ENCODE peak calls at places on chromosome 2, in five cellular contexts. T, H, F, R and S are unnamed samples.

GRCh38 chr2:218711550-218711929 is 905 bp downstream of the TTLL4 start:
- DNase-seq in T (no peak), R (peak), F (peak), H (no peak), S (no peak)

GRCh38 chr2:218979846-218980738 is 4.9 kb downstream of the FEV start:
- DNase-seq in T (peak), H (peak), F (peak), R (peak), S (peak)

GRCh38 chr2:26527726-26528125 is 49.8 kb upstream of the OTOF start:
- DNase-seq in R (no peak), T (no peak), H (no peak), F (no peak), S (no peak)

GRCh38 chr2:64454316-64455030 is 511 bp downstream of the LGALSL start:
- DNase-seq in T (peak), H (peak), R (peak), F (peak), S (peak)

GRCh38 chr2:8663997-8664396 is 17.9 kb upstream of the ID2 start:
- DNase-seq in T (no peak), F (no peak), H (no peak), R (no peak), S (no peak)

GRCh38 chr2:151183072-151183580 is 78.5 kb downstream of the RBM43 start:
- DNase-seq in T (no peak), F (no peak), R (no peak), H (no peak), S (no peak)

GRCh38 chr2:81894451-81894990 is 1590.0 kb upstream of the LRRTM1 start:
- DNase-seq in H (no peak), F (no peak), R (peak), T (no peak), S (no peak)

GRCh38 chr2:227889336-227889735 is 17.9 kb downstream of the DAW1 start:
- DNase-seq in H (no peak), R (no peak), T (no peak), F (no peak), S (no peak)

GRCh38 chr2:126370208-126370607 is 285.8 kb upstream of the GYPC start:
- DNase-seq in F (no peak), H (no peak), T (no peak), R (no peak), S (no peak)

GRCh38 chr2:18930977-18931376 is 341.6 kb upstream of the NT5C1B start:
- DNase-seq in H (no peak), F (no peak), R (no peak), T (no peak), S (no peak)

GRCh38 chr2:69646714-69647113 is 3.2 kb upstream of the AAK1 start:
- DNase-seq in H (no peak), T (no peak), R (no peak), F (no peak), S (no peak)

GRCh38 chr2:148887349-148888002 is 12.4 kb downstream of the KIF5C start:
- DNase-seq in H (no peak), T (no peak), R (peak), F (no peak), S (no peak)

GRCh38 chr2:229407170-229407569 is 136.1 kb upstream of the PID1 start:
- DNase-seq in T (no peak), H (no peak), F (peak), R (peak), S (peak)

GRCh38 chr2:230327418-230328154 is 593 bp downstream of the SP140L start:
- DNase-seq in R (no peak), F (no peak), H (no peak), T (no peak), S (peak)

GRCh38 chr2:10071595-10071994 is 8.6 kb downstream of the CYS1 start:
- DNase-seq in F (no peak), T (no peak), R (no peak), H (no peak), S (no peak)

GRCh38 chr2:240591784-240592183 is 5.2 kb downstream of the CAPN10 start:
- DNase-seq in H (no peak), R (no peak), T (no peak), F (no peak), S (no peak)

GRCh38 chr2:109382946-109383345 is 230.8 kb downstream of the SEPTIN10 start:
- DNase-seq in H (peak), T (no peak), F (peak), R (peak), S (peak)

GRCh38 chr2:188291617-188292445 is at the start of gene GULP1:
- DNase-seq in F (peak), H (peak), T (no peak), R (peak), S (peak)

GRCh38 chr2:227153766-227154486 is 10.1 kb downstream of the COL4A4 start:
- DNase-seq in H (no peak), T (no peak), R (no peak), F (no peak), S (no peak)

GRCh38 chr2:26740346-26740745 is 23.7 kb upstream of the SLC35F6 start:
- DNase-seq in F (no peak), T (no peak), R (no peak), H (no peak), S (no peak)

GRCh38 chr2:84041494-84041893 is 417.6 kb downstream of the SUCLG1 start:
- DNase-seq in F (no peak), T (no peak), R (no peak), H (no peak), S (no peak)

GRCh38 chr2:148968776-148969175 is 69.7 kb upstream of the LYPD6B start:
- DNase-seq in F (no peak), R (no peak), H (no peak), T (no peak), S (no peak)

GRCh38 chr2:46297546-46298271 is 502 bp downstream of the EPAS1 start:
- DNase-seq in R (peak), T (peak), H (peak), F (peak), S (peak)

GRCh38 chr2:231693956-231694355 is 14.4 kb upstream of the PTMA start:
- DNase-seq in R (no peak), F (no peak), T (no peak), H (no peak), S (no peak)

GRCh38 chr2:23425338-23425871 is 40.4 kb downstream of the KLHL29 start:
- DNase-seq in T (no peak), H (no peak), R (no peak), F (no peak), S (no peak)

GRCh38 chr2:134310450-134311079 is 56.7 kb downstream of the MGAT5 start:
- DNase-seq in T (no peak), R (peak), F (no peak), H (no peak), S (peak)

GRCh38 chr2:174326880-174327558 is 7.7 kb upstream of the SP9 start:
- DNase-seq in R (no peak), F (no peak), T (no peak), H (no peak), S (no peak)